ENCODE peak calls at places on chromosome 19, in six cellular contexts. L, O, E, Z, N and M are unnamed samples. For H3K36me3, H3K4me1 and H3K9me3, the result is how much of the 10 kb centered on the place peaks cover.

GRCh38 chr19:3975144-3975543 is 4.2 kb upstream of the DAPK3 start:
- DNase-seq in L (no peak), E (peak), N (no peak), Z (no peak), O (no peak), M (no peak)

GRCh38 chr19:55670280-55671053 is 4.6 kb upstream of the EPN1 start:
- DNase-seq in N (peak), Z (no peak), L (no peak), O (no peak), E (peak), M (peak)

GRCh38 chr19:55459950-55460657 is 1.3 kb downstream of the ISOC2 start:
- DNase-seq in O (no peak), E (no peak), Z (no peak), N (peak), L (peak), M (no peak)

GRCh38 chr19:42154471-42155323 is 22.5 kb upstream of the POU2F2 start:
- DNase-seq in Z (no peak), O (no peak), E (no peak), N (no peak), L (peak), M (no peak)

GRCh38 chr19:46537136-46538097 is 41.8 kb upstream of the PNMA8B start:
- DNase-seq in N (peak), Z (no peak), L (peak), E (peak), O (peak), M (peak)

GRCh38 chr19:18306903-18307681 is 15.8 kb downstream of the LSM4 start:
- DNase-seq in O (no peak), L (no peak), Z (no peak), E (peak), N (no peak), M (no peak)

GRCh38 chr19:33809960-33810359 is 13.3 kb downstream of the KCTD15 start:
- DNase-seq in N (peak), E (no peak), O (no peak), Z (no peak), L (no peak), M (no peak)

GRCh38 chr19:35786299-35787160 is 11.2 kb downstream of the ARHGAP33 start:
- DNase-seq in E (no peak), L (no peak), Z (no peak), O (no peak), N (no peak), M (peak)

GRCh38 chr19:41670755-41671154 is 17.3 kb downstream of the CEACAM7 start:
- DNase-seq in Z (no peak), E (no peak), N (no peak), O (peak), L (no peak), M (no peak)

GRCh38 chr19:29478578-29479565 is 46.9 kb upstream of the VSTM2B start:
- DNase-seq in Z (peak), L (peak), E (peak), N (no peak), O (no peak), M (no peak)

GRCh38 chr19:39829702-39830275 is 4.2 kb downstream of the DYRK1B start:
- DNase-seq in E (no peak), O (no peak), L (no peak), N (peak), Z (no peak), M (no peak)

GRCh38 chr19:28827382-28827781 is 385.6 kb downstream of the UQCRFS1 start:
- DNase-seq in L (no peak), O (no peak), N (no peak), Z (no peak), E (no peak), M (no peak)

GRCh38 chr19:48194041-48194871 is 23.8 kb downstream of the ZSWIM9 start:
- DNase-seq in L (peak), N (peak), Z (no peak), O (no peak), E (peak), M (no peak)

GRCh38 chr19:31269425-31270127 is 79.7 kb downstream of the TSHZ3 start:
- DNase-seq in O (no peak), E (no peak), N (peak), Z (no peak), L (no peak), M (no peak)

GRCh38 chr19:30036154-30037129 is 94.4 kb downstream of the URI1 start:
- DNase-seq in O (no peak), L (no peak), E (no peak), Z (no peak), N (peak), M (no peak)

GRCh38 chr19:15287496-15287895 is 44.8 kb downstream of the BRD4 start:
- DNase-seq in Z (no peak), L (no peak), O (no peak), N (no peak), E (no peak), M (no peak)

GRCh38 chr19:10737680-10738079 is 19.8 kb downstream of the DNM2 start:
- DNase-seq in Z (no peak), O (no peak), E (no peak), L (no peak), N (no peak), M (no peak)

GRCh38 chr19:19137556-19138109 is 645 bp downstream of the TMEM161A start:
- DNase-seq in L (no peak), N (no peak), E (no peak), O (no peak), Z (no peak), M (no peak)

GRCh38 chr19:40219721-40220276 is 1.6 kb upstream of the TTC9B start:
- DNase-seq in N (peak), E (no peak), Z (peak), L (no peak), O (no peak), M (no peak)

GRCh38 chr19:19674315-19674714 is 5.7 kb downstream of the ZNF101 start:
- DNase-seq in L (peak), N (no peak), E (no peak), O (no peak), Z (no peak), M (no peak)

GRCh38 chr19:17454579-17454978 is 6.1 kb upstream of the TMEM221 start:
- DNase-seq in O (no peak), L (no peak), N (no peak), E (peak), Z (no peak), M (no peak)

GRCh38 chr19:55636723-55637122 is 4.1 kb upstream of the ZNF580 start:
- DNase-seq in L (no peak), Z (no peak), N (no peak), O (no peak), E (no peak), M (no peak)

GRCh38 chr19:3683405-3683865 is 16.8 kb downstream of the PIP5K1C start:
- DNase-seq in L (no peak), O (no peak), N (no peak), Z (no peak), E (peak), M (no peak)

DNA sequence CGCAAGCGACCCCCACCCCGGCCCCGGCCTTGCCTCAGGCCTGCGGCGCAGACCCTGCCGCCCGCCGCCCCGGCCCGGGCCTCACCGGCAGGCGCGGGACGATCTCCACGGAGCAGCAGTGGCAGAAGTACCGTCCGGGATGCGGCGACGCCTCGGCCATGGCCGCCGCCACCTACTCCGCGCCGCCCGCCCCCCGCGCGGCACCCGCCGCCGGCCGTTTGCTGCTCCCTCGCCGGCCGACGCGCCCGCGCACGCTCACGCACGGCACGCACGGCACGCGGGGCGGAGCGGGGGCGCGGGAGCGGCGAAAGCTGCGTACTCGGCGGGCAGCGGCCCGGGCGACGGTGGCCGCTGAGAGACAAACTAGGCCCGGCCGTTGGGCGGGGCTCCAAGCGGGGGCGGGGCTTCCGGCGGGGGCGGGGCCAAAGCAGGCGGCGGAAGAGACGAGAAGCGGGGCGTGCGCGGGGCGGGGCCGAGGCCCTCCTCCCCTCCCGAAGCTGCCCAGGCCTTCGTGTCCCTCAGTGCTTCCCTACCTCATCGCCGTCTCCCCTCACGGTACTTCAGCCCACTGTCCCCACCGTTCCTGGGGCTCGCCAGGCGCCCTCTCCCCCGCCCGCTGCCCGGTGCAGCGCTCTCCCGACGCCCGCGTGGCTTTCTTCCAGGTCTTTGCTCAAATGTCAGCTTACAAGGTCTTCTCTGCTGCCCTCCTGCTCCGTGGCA is at the start of gene RNF126:
- DNase-seq in O (peak), E (peak), N (peak), L (peak), Z (peak), M (peak)
- H3K36me3 ChIP-seq in O (under half), E (under half), N (under half), L (under half), Z (under half), M (under half)

DNA sequence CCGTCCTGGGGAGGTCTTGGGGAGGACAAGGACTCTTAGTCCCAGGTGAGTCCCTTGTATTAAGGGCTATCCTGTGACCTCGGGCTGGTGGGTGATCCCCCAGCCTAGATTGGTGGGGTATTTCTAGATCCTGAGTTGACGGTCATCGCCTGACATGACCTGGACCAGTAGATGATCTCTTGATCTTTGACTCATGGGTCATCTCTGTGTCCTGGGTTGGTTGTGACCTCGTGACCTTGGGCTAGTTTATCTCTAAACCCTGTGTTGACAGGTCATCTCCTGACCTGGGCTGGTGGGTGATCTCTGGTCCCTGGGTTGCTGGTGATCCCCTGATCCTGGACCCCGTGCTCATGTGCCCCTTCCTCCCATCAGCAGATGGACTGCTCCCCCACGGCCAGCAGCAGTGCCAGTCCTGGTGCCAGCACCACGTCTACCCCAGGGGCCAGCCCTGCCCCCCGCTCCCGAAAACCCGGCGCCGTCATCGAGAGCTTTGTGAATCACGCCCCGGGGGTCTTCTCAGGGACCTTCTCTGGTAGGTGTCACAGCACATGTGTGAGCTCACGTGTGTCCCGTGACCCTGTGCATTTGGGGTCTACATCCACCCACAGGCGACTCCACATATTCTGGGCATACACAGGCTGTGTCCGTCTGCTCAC is 6.3 kb downstream of the MIDN start:
- DNase-seq in O (no peak), E (no peak), N (no peak), L (peak), Z (no peak), M (no peak)
- H3K4me1 ChIP-seq in O (half or more), E (under half), N (under half), L (half or more), Z (half or more), M (half or more)

GRCh38 chr19:27762933-27763332 is 1450.0 kb downstream of the UQCRFS1 start:
- DNase-seq in E (peak), O (no peak), L (peak), Z (no peak), N (no peak), M (peak)

GRCh38 chr19:27765397-27765796 is 1447.6 kb downstream of the UQCRFS1 start:
- DNase-seq in Z (no peak), N (no peak), E (no peak), L (no peak), O (no peak), M (peak)

GRCh38 chr19:27765912-27766725 is 1446.8 kb downstream of the UQCRFS1 start:
- DNase-seq in N (no peak), E (peak), Z (no peak), O (no peak), L (no peak), M (peak)

GRCh38 chr19:27767234-27767633 is 1445.7 kb downstream of the UQCRFS1 start:
- DNase-seq in Z (no peak), E (no peak), L (no peak), N (no peak), O (no peak), M (peak)

GRCh38 chr19:27764186-27764804 is 1448.7 kb downstream of the UQCRFS1 start:
- DNase-seq in O (no peak), L (no peak), E (peak), N (no peak), Z (no peak), M (peak)
- H3K9me3 ChIP-seq in O (under half), L (under half), E (under half), N (under half), Z (under half), M (under half)

DNA sequence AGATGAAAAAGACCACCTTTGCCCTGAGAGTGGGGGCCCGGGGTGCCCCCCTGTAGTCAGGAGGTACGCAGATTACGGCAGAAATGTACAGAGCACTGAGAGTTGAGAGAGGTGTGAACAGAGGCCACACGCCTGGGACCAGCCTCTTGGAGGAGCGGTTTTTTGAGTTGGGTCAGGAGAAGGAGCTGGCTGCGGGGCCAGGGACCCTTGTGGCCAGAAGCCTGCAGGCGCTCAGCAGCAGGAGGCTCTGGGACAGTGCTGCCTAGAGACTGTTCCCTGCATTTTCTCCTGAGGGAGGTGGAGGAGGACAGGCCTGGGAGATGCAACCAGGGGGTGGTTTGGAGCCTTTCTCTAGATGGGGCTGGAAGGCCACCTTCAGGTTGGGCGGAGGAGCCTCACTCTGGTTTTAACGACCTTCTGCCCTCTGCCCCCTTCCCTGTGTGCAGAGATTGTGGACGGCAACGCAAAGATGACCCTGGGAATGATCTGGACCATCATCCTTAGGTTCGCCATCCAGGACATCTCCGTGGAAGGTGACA is 39.7 kb downstream of the CAPN12 start:
- DNase-seq in L (no peak), Z (no peak), E (no peak), O (no peak), N (no peak), M (no peak)
- H3K36me3 ChIP-seq in L (under half), Z (half or more), E (half or more), O (under half), N (half or more), M (half or more)